ENCODE peak calls at places on chromosome 1, in four cellular contexts. S, A, P and L are unnamed samples.

GRCh38 chr1:160739098-160739511 is at the start of gene SLAMF7:
- DNase-seq in A (no peak), S (no peak), P (no peak), L (no peak)

GRCh38 chr1:231218078-231218477 is 22.9 kb upstream of the GNPAT start:
- DNase-seq in P (no peak), A (no peak), S (no peak), L (no peak)

GRCh38 chr1:33117440-33118085 is 36.6 kb downstream of the AZIN2 start:
- DNase-seq in S (no peak), A (peak), P (no peak), L (no peak)

GRCh38 chr1:231918239-231919015 is 291.8 kb downstream of the DISC1 start:
- DNase-seq in P (peak), A (no peak), S (no peak), L (peak)

GRCh38 chr1:215081566-215082531 is 688 bp upstream of the KCNK2 start:
- DNase-seq in S (peak), P (no peak), A (no peak), L (no peak)

GRCh38 chr1:203180611-203181330 is 5.1 kb upstream of the MYBPH start:
- DNase-seq in A (no peak), S (no peak), P (no peak), L (no peak)

GRCh38 chr1:29415156-29415830 is 179.0 kb downstream of the PTPRU start:
- DNase-seq in A (peak), S (peak), P (peak), L (no peak)

GRCh38 chr1:165645654-165646366 is 14.8 kb downstream of the MGST3 start:
- DNase-seq in A (no peak), S (peak), P (peak), L (no peak)

GRCh38 chr1:25661043-25661807 is 44.6 kb downstream of the MAN1C1 start:
- DNase-seq in S (no peak), A (peak), P (no peak), L (peak)

GRCh38 chr1:17201201-17202021 is 3.5 kb upstream of the PADI1 start:
- DNase-seq in S (no peak), P (peak), A (peak), L (no peak)

GRCh38 chr1:48051466-48052126 is 54.4 kb upstream of the TRABD2B start:
- DNase-seq in P (no peak), A (no peak), S (peak), L (no peak)

GRCh38 chr1:116740296-116740695 is 13.9 kb upstream of the CD2 start:
- DNase-seq in A (no peak), P (no peak), S (no peak), L (no peak)

GRCh38 chr1:54809496-54810074 is 8.5 kb upstream of the TTC22 start:
- DNase-seq in S (peak), A (peak), P (no peak), L (no peak)

GRCh38 chr1:96722161-96722908 is 751 bp downstream of the PTBP2 start:
- DNase-seq in A (peak), P (peak), S (peak), L (peak)

GRCh38 chr1:165907256-165907857 is 79.9 kb downstream of the UCK2 start:
- DNase-seq in P (peak), A (peak), S (peak), L (no peak)

GRCh38 chr1:38744452-38745350 is 114.9 kb downstream of the RRAGC start:
- DNase-seq in S (no peak), A (no peak), P (no peak), L (no peak)

GRCh38 chr1:87039096-87039495 is 124.7 kb downstream of the HS2ST1 start:
- DNase-seq in S (no peak), A (no peak), P (no peak), L (no peak)

GRCh38 chr1:111199329-111199728 is 1.1 kb downstream of the DENND2D start:
- DNase-seq in P (no peak), A (no peak), S (no peak), L (no peak)

GRCh38 chr1:111199881-111200801 is at the start of gene DENND2D:
- DNase-seq in A (peak), S (no peak), P (no peak), L (no peak)

GRCh38 chr1:111202366-111202706 is 1.9 kb upstream of the DENND2D start:
- DNase-seq in A (no peak), P (no peak), S (no peak), L (no peak)

GRCh38 chr1:111201275-111202090 is 1.0 kb upstream of the DENND2D start:
- DNase-seq in S (no peak), P (no peak), A (no peak), L (no peak)

DNA sequence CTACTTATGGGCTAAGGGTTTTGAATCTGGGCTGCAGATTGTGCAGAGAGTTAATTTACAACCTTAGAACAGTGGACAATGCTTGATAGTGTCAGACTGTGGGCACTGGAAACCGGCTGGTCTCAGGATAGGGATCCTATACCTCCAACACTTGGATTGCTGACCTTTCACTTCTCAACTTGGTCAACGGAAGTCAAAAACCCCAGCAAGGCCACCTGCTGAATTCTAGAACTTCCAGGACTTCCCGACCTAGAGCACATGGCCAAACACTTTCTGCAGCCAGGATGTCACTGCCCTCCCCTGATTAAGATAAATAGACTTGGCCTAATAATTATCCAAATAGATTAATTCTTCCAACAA is 336 bp upstream of the DENND2D start:
- DNase-seq in P (no peak), S (no peak), A (no peak), L (no peak)
- H3K4me3 ChIP-seq in P (no peak), S (no peak), A (no peak), L (no peak)

GRCh38 chr1:110893908-110894490 is 21.1 kb downstream of the CD53 start:
- DNase-seq in S (no peak), A (no peak), P (no peak), L (no peak)
- TF ChIP-seq CTCF in S (no peak), A (no peak), P (no peak), L (no peak)

GRCh38 chr1:201328576-201328975 is 45.3 kb downstream of the PKP1 start:
- DNase-seq in S (no peak), A (no peak), P (no peak), L (no peak)
- H3K4me3 ChIP-seq in S (no peak), A (no peak), P (no peak), L (no peak)

GRCh38 chr1:178501705-178502329 is 5.1 kb upstream of the CLEC20A start:
- DNase-seq in S (peak), P (peak), A (peak), L (peak)
- TF ChIP-seq CTCF in S (peak), P (peak), A (no peak), L (peak)

GRCh38 chr1:15242766-15243165 is 4.3 kb upstream of the FHAD1 start:
- DNase-seq in S (no peak), A (no peak), P (no peak), L (no peak)

GRCh38 chr1:15245593-15246325 is 1.3 kb upstream of the FHAD1 start:
- DNase-seq in S (peak), A (peak), P (peak), L (peak)

GRCh38 chr1:15244813-15245212 is 2.2 kb upstream of the FHAD1 start:
- DNase-seq in P (no peak), A (peak), S (no peak), L (no peak)

GRCh38 chr1:15246960-15247614 is at the start of gene FHAD1:
- DNase-seq in A (no peak), P (peak), S (peak), L (peak)

GRCh38 chr1:15243275-15244043 is 3.6 kb upstream of the FHAD1 start:
- DNase-seq in A (peak), P (peak), S (no peak), L (no peak)
- H3K4me3 ChIP-seq in A (no peak), P (no peak), S (no peak), L (no peak)